ENCODE peak calls at places on chromosomes 4 and X, in five cellular contexts. One of them, this sample, is unnamed.

GRCh38 chr4:78167510-78167909 is 110.4 kb downstream of the FRAS1 start:
- DNase-seq in H1: no peak
- DNase-seq in NT2/D1: no peak
- DNase-seq in HepG2: peak
- DNase-seq in GM12878: no peak
- DNase-seq in this sample: no peak

GRCh38 chr4:120874792-120875774 is 47.4 kb downstream of the PRDM5 start:
- DNase-seq in H1: no peak
- DNase-seq in NT2/D1: no peak
- DNase-seq in HepG2: no peak
- DNase-seq in GM12878: no peak
- DNase-seq in this sample: no peak

GRCh38 chrX:50691820-50692219 is 122.2 kb downstream of the SHROOM4 start:
- DNase-seq in H1: no peak
- DNase-seq in NT2/D1: peak
- DNase-seq in HepG2: peak
- DNase-seq in GM12878: no peak
- DNase-seq in this sample: peak

GRCh38 chr4:168699224-168699878 is 202.5 kb downstream of the PALLD start:
- DNase-seq in H1: no peak
- DNase-seq in NT2/D1: no peak
- DNase-seq in HepG2: peak
- DNase-seq in GM12878: no peak
- DNase-seq in this sample: no peak

GRCh38 chr4:127601029-127601428 is 31.7 kb upstream of the INTU start:
- DNase-seq in H1: no peak
- DNase-seq in NT2/D1: no peak
- DNase-seq in HepG2: no peak
- DNase-seq in GM12878: no peak
- DNase-seq in this sample: no peak

GRCh38 chr4:7864685-7865084 is 75.0 kb downstream of the AFAP1 start:
- DNase-seq in H1: no peak
- DNase-seq in NT2/D1: no peak
- DNase-seq in HepG2: no peak
- DNase-seq in GM12878: no peak
- DNase-seq in this sample: no peak

GRCh38 chr4:150237110-150237852 is 159.0 kb downstream of the DCLK2 start:
- DNase-seq in H1: no peak
- DNase-seq in NT2/D1: no peak
- DNase-seq in HepG2: no peak
- DNase-seq in GM12878: no peak
- DNase-seq in this sample: no peak

GRCh38 chrX:112677167-112677566 is 2.6 kb downstream of the LHFPL1 start:
- DNase-seq in H1: no peak
- DNase-seq in NT2/D1: no peak
- DNase-seq in HepG2: no peak
- DNase-seq in GM12878: no peak
- DNase-seq in this sample: no peak

GRCh38 chrX:111270339-111270738 is at the start of gene CAPN6:
- DNase-seq in H1: peak
- DNase-seq in NT2/D1: peak
- DNase-seq in HepG2: no peak
- DNase-seq in GM12878: no peak
- DNase-seq in this sample: peak

GRCh38 chr4:153204247-153205027 is at the start of gene TRIM2:
- DNase-seq in H1: no peak
- DNase-seq in NT2/D1: no peak
- DNase-seq in HepG2: peak
- DNase-seq in GM12878: no peak
- DNase-seq in this sample: peak

GRCh38 chrX:140318306-140318705 is 186.6 kb downstream of the SOX3 start:
- DNase-seq in H1: no peak
- DNase-seq in NT2/D1: no peak
- DNase-seq in HepG2: no peak
- DNase-seq in GM12878: no peak
- DNase-seq in this sample: no peak

GRCh38 chr4:128309585-128309984 is 22.0 kb upstream of the PGRMC2 start:
- DNase-seq in H1: no peak
- DNase-seq in NT2/D1: no peak
- DNase-seq in HepG2: no peak
- DNase-seq in GM12878: no peak
- DNase-seq in this sample: no peak

GRCh38 chr4:147846318-147847135 is 114.6 kb downstream of the ARHGAP10 start:
- DNase-seq in H1: no peak
- DNase-seq in NT2/D1: no peak
- DNase-seq in HepG2: no peak
- DNase-seq in GM12878: peak
- DNase-seq in this sample: no peak

GRCh38 chrX:131917588-131917987 is 105.5 kb upstream of the STK26 start:
- DNase-seq in H1: no peak
- DNase-seq in NT2/D1: no peak
- DNase-seq in HepG2: no peak
- DNase-seq in GM12878: no peak
- DNase-seq in this sample: no peak

GRCh38 chr4:10074767-10075105 is 41.9 kb downstream of the WDR1 start:
- DNase-seq in H1: no peak
- DNase-seq in NT2/D1: peak
- DNase-seq in HepG2: no peak
- DNase-seq in GM12878: no peak
- DNase-seq in this sample: peak

GRCh38 chrX:131853440-131853839 is 169.7 kb upstream of the STK26 start:
- DNase-seq in H1: no peak
- DNase-seq in NT2/D1: no peak
- DNase-seq in HepG2: no peak
- DNase-seq in GM12878: no peak
- DNase-seq in this sample: no peak

GRCh38 chr4:156547439-156547838 is 424.2 kb downstream of the PDGFC start:
- DNase-seq in H1: no peak
- DNase-seq in NT2/D1: no peak
- DNase-seq in HepG2: no peak
- DNase-seq in GM12878: no peak
- DNase-seq in this sample: no peak

GRCh38 chrX:6465731-6466130 is 69.2 kb downstream of the VCX3A start:
- DNase-seq in H1: no peak
- DNase-seq in NT2/D1: no peak
- DNase-seq in HepG2: no peak
- DNase-seq in GM12878: no peak
- DNase-seq in this sample: no peak

GRCh38 chrX:136121788-136122187 is 25.5 kb upstream of the FHL1 start:
- DNase-seq in H1: no peak
- DNase-seq in NT2/D1: no peak
- DNase-seq in HepG2: no peak
- DNase-seq in GM12878: no peak
- DNase-seq in this sample: no peak

GRCh38 chr4:183014361-183015084 is 84.5 kb upstream of the WWC2 start:
- DNase-seq in H1: no peak
- DNase-seq in NT2/D1: no peak
- DNase-seq in HepG2: no peak
- DNase-seq in GM12878: no peak
- DNase-seq in this sample: no peak

GRCh38 chrX:74251006-74251930 is 52.7 kb upstream of the ZCCHC13 start:
- DNase-seq in H1: no peak
- DNase-seq in NT2/D1: no peak
- DNase-seq in HepG2: peak
- DNase-seq in GM12878: no peak
- DNase-seq in this sample: no peak

GRCh38 chr4:5186584-5187170 is 135.4 kb downstream of the STK32B start:
- DNase-seq in H1: no peak
- DNase-seq in NT2/D1: no peak
- DNase-seq in HepG2: no peak
- DNase-seq in GM12878: no peak
- DNase-seq in this sample: no peak

GRCh38 chr4:171718069-171718468 is 95.1 kb upstream of the GALNTL6 start:
- DNase-seq in H1: no peak
- DNase-seq in NT2/D1: no peak
- DNase-seq in HepG2: no peak
- DNase-seq in GM12878: no peak
- DNase-seq in this sample: no peak

GRCh38 chr4:167232805-167233522 is 1.3 kb downstream of the SPOCK3 start:
- DNase-seq in H1: no peak
- DNase-seq in NT2/D1: no peak
- DNase-seq in HepG2: no peak
- DNase-seq in GM12878: no peak
- DNase-seq in this sample: peak

GRCh38 chr4:142777045-142777743 is 68.9 kb downstream of the INPP4B start:
- DNase-seq in H1: no peak
- DNase-seq in NT2/D1: no peak
- DNase-seq in HepG2: no peak
- DNase-seq in GM12878: no peak
- DNase-seq in this sample: no peak

GRCh38 chr4:182808673-182809416 is 108.3 kb downstream of the DCTD start:
- DNase-seq in H1: no peak
- DNase-seq in NT2/D1: no peak
- DNase-seq in HepG2: no peak
- DNase-seq in GM12878: peak
- DNase-seq in this sample: no peak

GRCh38 chrX:16462912-16463311 is 187.0 kb upstream of the S100G start:
- DNase-seq in H1: no peak
- DNase-seq in NT2/D1: no peak
- DNase-seq in HepG2: no peak
- DNase-seq in GM12878: no peak
- DNase-seq in this sample: no peak

GRCh38 chr4:170776983-170777382 is 687.2 kb upstream of the AADAT start:
- DNase-seq in H1: no peak
- DNase-seq in NT2/D1: no peak
- DNase-seq in HepG2: no peak
- DNase-seq in GM12878: no peak
- DNase-seq in this sample: no peak

GRCh38 chrX:11678174-11678573 is 12.5 kb upstream of the ARHGAP6 start:
- DNase-seq in H1: no peak
- DNase-seq in NT2/D1: no peak
- DNase-seq in HepG2: no peak
- DNase-seq in GM12878: no peak
- DNase-seq in this sample: no peak

GRCh38 chrX:49878128-49878833 is 1.0 kb upstream of the USP27X start:
- DNase-seq in H1: no peak
- DNase-seq in NT2/D1: no peak
- DNase-seq in HepG2: no peak
- DNase-seq in GM12878: no peak
- DNase-seq in this sample: no peak

DNA sequence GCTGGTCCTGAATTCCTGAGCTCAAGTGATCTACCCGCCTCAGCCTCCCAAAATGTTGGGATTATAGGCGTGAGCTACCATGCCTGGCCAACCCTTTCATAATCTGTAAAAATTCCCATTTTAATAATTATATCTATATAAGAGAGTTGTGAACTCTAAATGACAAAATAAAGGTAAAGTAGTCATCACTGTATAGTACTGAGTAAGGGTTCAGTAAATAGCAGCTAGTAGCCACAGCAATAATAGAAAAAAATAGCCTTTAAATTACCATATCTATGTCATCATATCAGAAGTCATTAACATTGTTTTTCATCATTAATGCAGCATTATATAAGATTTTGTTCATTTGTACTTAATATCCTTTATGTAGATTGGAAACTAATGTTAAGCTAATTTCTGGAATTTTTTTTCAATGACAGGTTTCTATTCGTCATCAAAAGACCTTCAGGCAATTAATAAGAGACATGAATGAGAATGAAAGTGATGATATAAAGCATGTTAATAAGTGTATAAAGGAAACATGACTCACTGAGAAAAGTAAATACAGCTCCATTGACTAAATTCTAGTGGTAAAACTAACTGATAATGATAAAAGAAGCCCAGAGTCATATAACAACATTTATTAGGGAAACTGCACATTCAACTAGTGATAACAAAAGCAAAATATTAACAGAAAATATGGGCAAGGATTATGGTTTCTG is 85.9 kb upstream of the UGT8 start:
- DNase-seq in H1: no peak
- DNase-seq in NT2/D1: no peak
- DNase-seq in HepG2: no peak
- DNase-seq in GM12878: no peak
- DNase-seq in this sample: no peak
- TF ChIP-seq SUZ12 in H1: no peak
- TF ChIP-seq SUZ12 in NT2/D1: no peak
- TF ChIP-seq SUZ12 in HepG2: no peak
- TF ChIP-seq SUZ12 in GM12878: no peak
- TF ChIP-seq SUZ12 in this sample: no peak

GRCh38 chr4:3322059-3322550 is 29.3 kb downstream of the RGS12 start:
- DNase-seq in H1: no peak
- DNase-seq in NT2/D1: peak
- DNase-seq in HepG2: no peak
- DNase-seq in GM12878: no peak
- DNase-seq in this sample: no peak
- TF ChIP-seq SUZ12 in H1: no peak
- TF ChIP-seq SUZ12 in NT2/D1: no peak
- TF ChIP-seq SUZ12 in HepG2: no peak
- TF ChIP-seq SUZ12 in GM12878: no peak
- TF ChIP-seq SUZ12 in this sample: no peak

DNA sequence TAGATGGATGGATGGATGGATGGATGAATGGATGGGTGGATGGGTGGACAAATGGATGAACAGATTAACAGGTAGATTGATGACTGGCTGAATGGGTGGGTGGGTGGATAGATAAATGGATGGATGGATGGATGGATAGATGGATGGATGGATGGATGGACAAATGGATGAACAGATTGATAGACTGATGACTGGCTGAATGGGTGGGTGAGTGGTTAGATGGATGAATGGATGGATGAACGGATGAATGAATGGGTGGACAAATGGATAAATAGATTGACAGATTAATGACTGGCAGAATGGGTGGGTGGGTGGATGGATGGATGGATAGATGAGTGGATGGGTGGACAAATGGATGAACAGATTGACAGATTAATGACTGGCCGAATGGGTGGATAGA is 13.6 kb upstream of the AKAP17A start:
- DNase-seq in H1: no peak
- DNase-seq in NT2/D1: no peak
- DNase-seq in HepG2: no peak
- DNase-seq in GM12878: no peak
- DNase-seq in this sample: no peak
- TF ChIP-seq SUZ12 in H1: no peak
- TF ChIP-seq SUZ12 in NT2/D1: no peak
- TF ChIP-seq SUZ12 in HepG2: no peak
- TF ChIP-seq SUZ12 in GM12878: no peak
- TF ChIP-seq SUZ12 in this sample: no peak

DNA sequence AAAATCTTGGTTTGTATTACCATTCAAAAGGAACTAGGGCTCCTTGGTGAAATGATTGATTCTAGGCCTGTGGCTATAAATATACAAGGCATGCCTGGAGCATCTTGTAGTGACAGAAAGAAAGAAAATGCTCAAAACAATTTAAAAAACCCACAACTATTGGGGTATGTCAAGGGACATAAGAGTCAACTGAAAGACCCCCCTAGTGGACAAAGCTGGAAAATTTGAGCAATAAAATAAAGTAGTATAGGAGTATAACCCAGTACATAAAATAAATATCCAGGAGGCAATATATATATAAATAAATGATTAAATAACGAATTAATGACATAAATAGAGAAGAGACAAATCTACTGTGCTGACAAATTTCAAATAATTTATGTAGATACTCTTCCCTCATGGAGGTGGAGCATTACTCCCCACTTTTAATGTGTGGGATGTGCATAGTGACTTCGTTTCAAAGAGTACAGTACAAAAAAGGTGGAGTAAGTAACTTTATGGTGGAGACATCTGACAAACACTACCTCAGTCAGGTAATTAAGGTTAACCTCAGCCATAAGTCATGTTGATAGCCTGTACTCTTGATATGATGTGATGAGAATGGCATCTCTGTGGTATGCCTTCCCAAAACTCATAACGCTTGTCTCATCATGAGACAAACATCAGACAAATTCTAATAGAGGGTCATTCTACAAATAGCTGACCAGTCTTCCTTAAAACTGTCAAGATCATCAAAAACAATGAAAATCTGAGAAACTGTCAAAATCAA is 185.0 kb upstream of the GLRA2 start:
- DNase-seq in H1: no peak
- DNase-seq in NT2/D1: no peak
- DNase-seq in HepG2: no peak
- DNase-seq in GM12878: no peak
- DNase-seq in this sample: no peak
- TF ChIP-seq SUZ12 in H1: no peak
- TF ChIP-seq SUZ12 in NT2/D1: no peak
- TF ChIP-seq SUZ12 in HepG2: no peak
- TF ChIP-seq SUZ12 in GM12878: no peak
- TF ChIP-seq SUZ12 in this sample: no peak

This sample was measured in HEK293T.